ENCODE peak calls at places on chromosomes 5 and 9, in seven cellular contexts. X is heart right ventricle; Y is GM23338; H is hepatocyte; C is HepG2; V is CD4-positive, alpha-beta T cell; J is ovary. S is an unnamed sample.

GRCh38 chr9:131839281-131840084 is 99.6 kb upstream of the RAPGEF1 start:
- DNase-seq in Y (no peak), H (no peak), J (no peak), V (peak; percentile 4), X (peak; percentile 28), C (no peak), S (no peak)

GRCh38 chr9:16726718-16727451 is 143.6 kb downstream of the BNC2 start:
- DNase-seq in H (peak; percentile 74), C (no peak), Y (peak; percentile 87), X (peak; percentile 47), V (no peak), J (peak; percentile 89), S (peak; percentile 36)

GRCh38 chr9:93259490-93260289 is 75.8 kb downstream of the WNK2 start:
- DNase-seq in C (no peak), J (no peak), Y (no peak), V (no peak), H (no peak), X (peak; percentile 2), S (no peak)

GRCh38 chr5:95615164-95615467 is 4.8 kb upstream of the GPR150 start:
- DNase-seq in Y (no peak), X (no peak), H (no peak), V (no peak), C (no peak), J (no peak), S (no peak)

GRCh38 chr5:124849774-124850173 is 103.3 kb upstream of the ZNF608 start:
- DNase-seq in V (no peak), J (no peak), H (no peak), Y (no peak), C (no peak), X (no peak), S (no peak)

GRCh38 chr5:2102821-2103776 is 220.4 kb upstream of the IRX4 start:
- DNase-seq in J (no peak), H (no peak), X (no peak), C (no peak), Y (no peak), V (no peak), S (no peak)

GRCh38 chr9:27382989-27383388 is 86.0 kb upstream of the EQTN start:
- DNase-seq in J (no peak), C (no peak), Y (no peak), X (no peak), V (no peak), H (no peak), S (no peak)

GRCh38 chr5:1836176-1836890 is 35.1 kb downstream of the NDUFS6 start:
- DNase-seq in V (no peak), H (no peak), Y (no peak), X (peak; percentile 34), J (no peak), C (no peak), S (no peak)

GRCh38 chr9:76218151-76218867 is 175.9 kb downstream of the RFK start:
- DNase-seq in H (no peak), C (no peak), X (no peak), V (no peak), Y (no peak), J (no peak), S (no peak)

GRCh38 chr5:176609724-176610429 is at the start of gene GPRIN1:
- DNase-seq in Y (peak; percentile 79), H (peak; percentile 85), X (peak; percentile 20), V (no peak), J (no peak), C (peak; percentile 24), S (peak; percentile 88)

GRCh38 chr5:176610430-176610763 is 441 bp upstream of the GPRIN1 start:
- DNase-seq in C (no peak), V (no peak), X (no peak), J (no peak), Y (no peak), H (no peak), S (no peak)

GRCh38 chr5:176612008-176612407 is 2.1 kb upstream of the GPRIN1 start:
- DNase-seq in X (no peak), C (no peak), H (no peak), Y (no peak), J (no peak), V (no peak), S (no peak)

GRCh38 chr5:176612855-176613254 is 2.9 kb upstream of the GPRIN1 start:
- DNase-seq in Y (peak; percentile 60), H (no peak), X (no peak), C (no peak), J (no peak), V (no peak), S (no peak)

DNA sequence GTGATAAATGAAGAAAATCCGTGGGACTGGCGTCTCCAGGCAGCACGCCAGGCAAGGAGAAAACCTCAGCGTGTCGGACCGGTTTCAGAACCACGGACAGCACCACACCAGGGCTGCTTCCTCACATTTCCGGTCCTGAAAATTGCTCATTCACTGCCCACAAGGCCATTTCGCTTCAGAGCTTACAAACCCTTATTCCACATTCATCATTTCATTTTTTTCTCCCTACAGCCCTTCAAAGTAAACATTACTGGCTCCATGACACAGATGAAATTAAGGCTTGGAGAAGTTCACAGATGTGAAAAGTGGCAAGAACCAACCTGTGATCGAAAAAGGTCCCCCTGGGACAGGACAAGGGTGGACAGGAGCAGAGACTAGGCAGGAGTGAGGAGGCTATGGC is 1.5 kb upstream of the GPRIN1 start:
- DNase-seq in X (peak; percentile 81), C (peak; percentile 49), Y (peak; percentile 87), H (peak; percentile 91), V (peak; percentile 32), J (peak; percentile 62), S (peak; percentile 73)
- H3K27me3 ChIP-seq in X (peaks cover 11% of the 10 kb centered on the region), C (no peaks in the 10 kb centered on the region), Y (peaks cover 5% of the 10 kb centered on the region), H (peaks cover 8% of the 10 kb centered on the region), V (peaks cover 17% of the 10 kb centered on the region), J (peaks cover 2% of the 10 kb centered on the region), S (no peaks in the 10 kb centered on the region)

DNA sequence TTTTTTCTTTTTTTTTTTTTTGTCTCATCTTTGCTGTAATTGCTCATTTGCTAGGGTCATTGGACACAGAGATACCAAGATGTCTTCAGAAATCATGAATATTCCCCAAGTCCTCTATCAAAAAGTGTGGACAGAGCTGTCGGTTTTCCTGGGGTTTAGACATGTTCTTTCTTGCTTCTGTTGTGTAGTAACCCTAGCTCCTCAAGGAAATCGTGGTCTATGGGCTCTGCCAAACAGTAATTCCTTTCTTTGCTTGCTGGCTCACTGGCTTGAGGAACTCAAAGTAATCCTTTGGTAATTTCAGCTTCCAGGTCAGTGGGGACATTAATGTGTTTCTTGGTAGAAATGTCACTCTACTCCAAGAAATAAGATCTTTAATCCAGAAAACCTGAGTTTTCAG is 101.7 kb downstream of the TMC1 start:
- DNase-seq in C (no peak), H (no peak), Y (no peak), V (no peak), X (no peak), J (no peak), S (no peak)
- TF ChIP-seq CTCF in C (no peak), H (no peak), Y (no peak), V (no peak), X (no peak), J (no peak), S (no peak)

GRCh38 chr5:170429014-170429413 is 39.8 kb upstream of the KCNMB1 start:
- DNase-seq in X (no peak), C (no peak), J (no peak), H (no peak), Y (peak; percentile 62), V (no peak), S (no peak)

GRCh38 chr5:170424629-170425028 is 35.5 kb upstream of the KCNMB1 start:
- DNase-seq in J (no peak), H (no peak), Y (no peak), V (no peak), X (no peak), C (no peak), S (no peak)

GRCh38 chr5:170427672-170428236 is 38.6 kb upstream of the KCNMB1 start:
- DNase-seq in H (peak; percentile 64), Y (no peak), V (no peak), J (no peak), X (peak; percentile 54), C (no peak), S (no peak)

GRCh38 chr5:170426149-170426767 is 37.1 kb upstream of the KCNMB1 start:
- DNase-seq in V (no peak), J (no peak), X (peak; percentile 40), C (no peak), Y (no peak), H (no peak), S (no peak)

GRCh38 chr5:170426786-170427185 is 37.6 kb upstream of the KCNMB1 start:
- DNase-seq in X (no peak), J (no peak), H (no peak), C (no peak), V (no peak), Y (no peak), S (no peak)
- H3K27me3 ChIP-seq in X (no peaks in the 10 kb centered on the region), J (no peaks in the 10 kb centered on the region), H (peaks cover 10% of the 10 kb centered on the region), C (no peaks in the 10 kb centered on the region), V (no peaks in the 10 kb centered on the region), Y (no peaks in the 10 kb centered on the region), S (peaks cover 2% of the 10 kb centered on the region)

GRCh38 chr5:168291281-168291960 is at the start of gene WWC1:
- DNase-seq in X (no peak), Y (peak; percentile 89), J (no peak), H (peak; percentile 94), V (peak; percentile 41), C (peak; percentile 63), S (peak; percentile 98)
- TF ChIP-seq CTCF in X (peak; percentile 10), Y (peak; percentile 36), J (no peak), H (peak; percentile 41), V (no peak), C (peak; percentile 71), S (peak; percentile 62)

DNA sequence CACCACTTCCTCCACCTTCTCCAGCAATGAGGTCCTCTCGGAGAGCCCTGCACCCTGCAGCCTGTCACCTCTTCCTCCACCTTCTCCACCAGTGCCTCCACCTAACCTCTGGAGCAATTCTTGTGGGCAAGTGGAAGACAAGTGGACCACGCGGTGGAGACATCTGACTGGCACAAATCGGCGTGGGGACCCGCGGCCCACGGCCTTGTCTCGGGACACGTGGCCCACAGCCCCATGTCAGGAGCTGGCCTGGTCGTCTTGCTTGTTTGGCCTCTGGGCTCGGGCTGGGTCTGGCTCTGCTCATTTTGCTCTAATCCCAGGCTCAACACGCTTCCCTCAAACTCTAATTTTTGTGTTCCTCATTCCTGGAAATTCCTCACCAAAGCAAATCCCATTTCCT is 393.1 kb upstream of the IRX1 start:
- DNase-seq in V (no peak), J (no peak), H (no peak), X (no peak), C (no peak), Y (no peak), S (no peak)
- H3K27me3 ChIP-seq in V (no peaks in the 10 kb centered on the region), J (no peaks in the 10 kb centered on the region), H (peaks cover 19% of the 10 kb centered on the region), X (peaks cover 26% of the 10 kb centered on the region), C (peaks cover 2% of the 10 kb centered on the region), Y (peaks cover 14% of the 10 kb centered on the region), S (no peaks in the 10 kb centered on the region)

S was measured in Caco-2.